ENCODE peak calls at places on chromosomes 3 and 15, in six cellular contexts. P is H1, M is testis, Q is cardiac muscle cell, X is fibroblast of lung, Z is WERI-Rb-1. E is an unnamed sample. For H3K9me3, the result is how much of the 10 kb centered on the place peaks cover.

GRCh38 chr15:58770519-58770856 is 614 bp upstream of the MINDY2 start:
- DNase-seq in P (no peak), M (no peak), Q (no peak), X (peak), Z (no peak), E (peak)

GRCh38 chr3:188294823-188295487 is 141.0 kb downstream of the LPP start:
- DNase-seq in P (no peak), M (no peak), Q (no peak), X (peak), Z (no peak), E (no peak)

GRCh38 chr3:127389913-127390312 is 102.1 kb upstream of the PRR20G start:
- DNase-seq in P (no peak), M (no peak), Q (no peak), X (no peak), Z (no peak), E (no peak)

GRCh38 chr3:52070724-52071621 is 14.6 kb upstream of the DUSP7 start:
- DNase-seq in P (no peak), M (no peak), Q (peak), X (no peak), Z (no peak), E (no peak)

GRCh38 chr3:170277833-170278586 is 55.8 kb downstream of the PRKCI start:
- DNase-seq in P (no peak), M (no peak), Q (no peak), X (peak), Z (no peak), E (no peak)

GRCh38 chr3:108381531-108381930 is 85.2 kb downstream of the HHLA2 start:
- DNase-seq in P (peak), M (no peak), Q (no peak), X (no peak), Z (no peak), E (no peak)

GRCh38 chr15:48177875-48178611 is at the start of gene MYEF2:
- DNase-seq in P (peak), M (peak), Q (peak), X (peak), Z (peak), E (peak)

GRCh38 chr3:53153914-53154434 is 7.0 kb upstream of the PRKCD start:
- DNase-seq in P (no peak), M (no peak), Q (no peak), X (no peak), Z (no peak), E (no peak)

GRCh38 chr3:169034401-169034800 is 629.1 kb downstream of the MECOM start:
- DNase-seq in P (no peak), M (no peak), Q (no peak), X (peak), Z (no peak), E (no peak)

GRCh38 chr3:196492080-196492479 is 11.5 kb downstream of the RNF168 start:
- DNase-seq in P (no peak), M (no peak), Q (no peak), X (no peak), Z (no peak), E (no peak)

GRCh38 chr3:155101398-155101797 is 21.3 kb downstream of the MME start:
- DNase-seq in P (no peak), M (peak), Q (no peak), X (peak), Z (peak), E (no peak)

GRCh38 chr15:39362832-39363561 is 217.9 kb upstream of the THBS1 start:
- DNase-seq in P (no peak), M (no peak), Q (no peak), X (peak), Z (no peak), E (no peak)

GRCh38 chr3:128217702-128218475 is 64.6 kb downstream of the EEFSEC start:
- DNase-seq in P (no peak), M (no peak), Q (peak), X (peak), Z (no peak), E (no peak)

GRCh38 chr15:77784361-77785292 is 151.9 kb upstream of the LINGO1 start:
- DNase-seq in P (no peak), M (peak), Q (no peak), X (peak), Z (no peak), E (no peak)
- TF ChIP-seq CTCF in P (peak), M (peak), Q (peak), X (peak), Z (peak), E (no peak)

GRCh38 chr3:66492672-66493071 is 8.2 kb downstream of the LRIG1 start:
- DNase-seq in P (no peak), M (no peak), Q (no peak), X (no peak), Z (no peak), E (no peak)

GRCh38 chr3:66494964-66495581 is 5.7 kb downstream of the LRIG1 start:
- DNase-seq in P (no peak), M (no peak), Q (no peak), X (no peak), Z (no peak), E (no peak)

GRCh38 chr3:66490984-66491383 is 9.8 kb downstream of the LRIG1 start:
- DNase-seq in P (no peak), M (no peak), Q (no peak), X (peak), Z (no peak), E (no peak)

GRCh38 chr3:66495633-66496032 is 5.2 kb downstream of the LRIG1 start:
- DNase-seq in P (no peak), M (no peak), Q (peak), X (no peak), Z (no peak), E (no peak)

DNA sequence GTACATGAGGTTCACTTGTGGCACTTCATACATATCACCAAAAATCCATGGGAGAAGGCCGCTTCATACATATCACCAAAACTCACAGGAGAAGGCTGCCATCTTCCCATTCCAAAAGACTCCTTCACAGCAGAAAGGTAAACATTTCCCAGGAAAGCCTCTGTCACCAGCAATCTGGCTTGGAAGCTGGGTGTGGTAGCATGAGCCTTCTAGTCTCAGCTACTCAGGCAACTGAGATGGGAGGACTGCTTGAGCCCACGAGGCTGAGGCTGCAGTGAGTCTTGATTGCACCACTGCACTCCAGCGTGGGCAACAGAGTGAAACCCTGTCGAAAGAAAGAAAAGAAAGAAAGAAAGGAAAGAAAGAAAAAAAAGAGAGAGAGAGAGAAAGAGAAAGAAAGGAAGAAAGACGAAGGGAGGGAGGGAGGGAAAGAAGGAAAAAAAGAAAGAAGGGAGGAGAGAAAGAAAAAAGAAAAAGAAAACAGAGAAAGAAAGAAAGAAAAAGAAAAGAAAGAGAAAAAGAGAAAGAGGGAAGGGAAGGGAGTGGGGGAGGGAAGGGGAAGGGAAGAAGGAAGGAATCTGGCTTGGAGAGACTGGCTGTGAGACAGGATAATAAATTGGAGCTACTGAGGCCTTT is 7.2 kb downstream of the LRIG1 start:
- DNase-seq in P (no peak), M (no peak), Q (no peak), X (no peak), Z (no peak), E (no peak)
- H3K27ac ChIP-seq in P (peak), M (no peak), Q (no peak), X (no peak), Z (no peak), E (no peak)

GRCh38 chr3:1969269-1969668 is 129.4 kb upstream of the CNTN4 start:
- DNase-seq in P (no peak), M (no peak), Q (no peak), X (no peak), Z (no peak), E (no peak)

GRCh38 chr3:1967525-1967924 is 131.1 kb upstream of the CNTN4 start:
- DNase-seq in P (no peak), M (no peak), Q (no peak), X (no peak), Z (no peak), E (no peak)

GRCh38 chr3:1971780-1972179 is 126.9 kb upstream of the CNTN4 start:
- DNase-seq in P (no peak), M (no peak), Q (no peak), X (no peak), Z (no peak), E (no peak)
- H3K9me3 ChIP-seq in P (under half), M (under half), Q (under half), X (under half), Z (under half), E (under half)

DNA sequence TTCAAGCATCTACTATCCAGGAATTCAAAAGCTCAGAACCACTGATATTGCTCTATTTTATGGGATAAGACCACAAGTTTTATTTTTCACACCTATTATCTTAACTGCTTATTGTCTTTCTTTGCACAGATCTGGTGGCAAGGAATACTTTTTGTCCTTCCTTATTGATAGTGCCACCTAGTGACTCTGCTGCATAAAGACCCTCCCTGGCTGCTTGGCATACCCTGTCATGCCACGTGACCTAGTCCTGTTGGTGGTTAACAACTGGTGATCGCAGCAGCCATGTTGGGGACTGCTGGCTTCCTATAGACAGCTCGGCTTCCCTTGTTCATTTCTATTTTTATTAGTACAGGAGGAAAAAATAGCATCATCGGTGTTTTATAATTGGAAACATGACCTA is 236.3 kb downstream of the MEX3B start:
- DNase-seq in P (no peak), M (peak), Q (peak), X (peak), Z (peak), E (no peak)
- TF ChIP-seq CTCF in P (peak), M (peak), Q (peak), X (peak), Z (peak), E (no peak)

GRCh38 chr3:11632564-11632963 is 11.2 kb downstream of the VGLL4 start:
- DNase-seq in P (no peak), M (no peak), Q (no peak), X (no peak), Z (no peak), E (no peak)
- H3K27ac ChIP-seq in P (no peak), M (peak), Q (peak), X (no peak), Z (peak), E (no peak)

GRCh38 chr3:17501745-17502144 is 240.7 kb downstream of the TBC1D5 start:
- DNase-seq in P (no peak), M (no peak), Q (no peak), X (no peak), Z (no peak), E (no peak)
- H3K9me3 ChIP-seq in P (under half), M (under half), Q (under half), X (under half), Z (under half), E (under half)

GRCh38 chr3:190807719-190808375 is 54.6 kb downstream of the GMNC start:
- DNase-seq in P (no peak), M (peak), Q (peak), X (peak), Z (no peak), E (no peak)
- TF ChIP-seq CTCF in P (no peak), M (no peak), Q (no peak), X (no peak), Z (no peak), E (no peak)